ENCODE peak calls at places on chromosomes 12 and 14, in seven cellular contexts. One of them, this sample, is unnamed.
A peak's percentile ranks its signal among the peaks of the same experiment; 100 is the strongest.

GRCh38 chr12:96350982-96351381 is 49.3 kb downstream of the CDK17 start:
- DNase-seq in G401: no peak
- DNase-seq in mesothelial cell of epicardium: no peak
- DNase-seq in NCI-H1694: no peak
- DNase-seq in dermis microvascular lymphatic vessel endothelial cell: no peak
- DNase-seq in HT-29: no peak
- DNase-seq in RPMI8226: no peak
- DNase-seq in this sample: no peak

GRCh38 chr12:1282670-1283361 is 291.8 kb downstream of the ERC1 start:
- DNase-seq in HT-29: no peak
- DNase-seq in mesothelial cell of epicardium: no peak
- DNase-seq in G401: peak; percentile 86
- DNase-seq in dermis microvascular lymphatic vessel endothelial cell: no peak
- DNase-seq in NCI-H1694: peak; percentile 56
- DNase-seq in RPMI8226: no peak
- DNase-seq in this sample: no peak

GRCh38 chr12:21471294-21471693 is 30.1 kb downstream of the RECQL start:
- DNase-seq in G401: no peak
- DNase-seq in dermis microvascular lymphatic vessel endothelial cell: no peak
- DNase-seq in HT-29: no peak
- DNase-seq in NCI-H1694: no peak
- DNase-seq in mesothelial cell of epicardium: no peak
- DNase-seq in RPMI8226: no peak
- DNase-seq in this sample: no peak

GRCh38 chr12:43957732-43958131 is 121.9 kb downstream of the TMEM117 start:
- DNase-seq in mesothelial cell of epicardium: no peak
- DNase-seq in dermis microvascular lymphatic vessel endothelial cell: peak; percentile 27
- DNase-seq in G401: peak; percentile 67
- DNase-seq in HT-29: peak; percentile 82
- DNase-seq in NCI-H1694: peak; percentile 45
- DNase-seq in RPMI8226: peak; percentile 43
- DNase-seq in this sample: peak; percentile 25

GRCh38 chr12:27081668-27082091 is 698 bp downstream of the C12orf71 start:
- DNase-seq in HT-29: peak; percentile 36
- DNase-seq in NCI-H1694: no peak
- DNase-seq in G401: no peak
- DNase-seq in dermis microvascular lymphatic vessel endothelial cell: no peak
- DNase-seq in RPMI8226: no peak
- DNase-seq in mesothelial cell of epicardium: no peak
- DNase-seq in this sample: no peak

GRCh38 chr12:108355069-108355468 is 16.0 kb upstream of the CMKLR1 start:
- DNase-seq in dermis microvascular lymphatic vessel endothelial cell: no peak
- DNase-seq in G401: no peak
- DNase-seq in NCI-H1694: no peak
- DNase-seq in HT-29: no peak
- DNase-seq in mesothelial cell of epicardium: no peak
- DNase-seq in RPMI8226: no peak
- DNase-seq in this sample: no peak

GRCh38 chr14:58821421-58821820 is 183.7 kb downstream of the DACT1 start:
- DNase-seq in HT-29: no peak
- DNase-seq in G401: no peak
- DNase-seq in RPMI8226: no peak
- DNase-seq in mesothelial cell of epicardium: no peak
- DNase-seq in dermis microvascular lymphatic vessel endothelial cell: no peak
- DNase-seq in NCI-H1694: no peak
- DNase-seq in this sample: no peak

GRCh38 chr12:40946612-40947194 is 241.4 kb upstream of the PDZRN4 start:
- DNase-seq in mesothelial cell of epicardium: no peak
- DNase-seq in HT-29: peak; percentile 24
- DNase-seq in G401: peak; percentile 71
- DNase-seq in dermis microvascular lymphatic vessel endothelial cell: peak; percentile 11
- DNase-seq in RPMI8226: no peak
- DNase-seq in NCI-H1694: peak; percentile 28
- DNase-seq in this sample: no peak

GRCh38 chr12:3803865-3804472 is 51.1 kb upstream of the CRACR2A start:
- DNase-seq in G401: peak; percentile 78
- DNase-seq in RPMI8226: peak; percentile 78
- DNase-seq in dermis microvascular lymphatic vessel endothelial cell: peak; percentile 65
- DNase-seq in NCI-H1694: peak; percentile 80
- DNase-seq in HT-29: peak; percentile 81
- DNase-seq in mesothelial cell of epicardium: peak; percentile 38
- DNase-seq in this sample: peak; percentile 71

GRCh38 chr12:563250-563781 is 99.9 kb downstream of the NINJ2 start:
- DNase-seq in HT-29: no peak
- DNase-seq in NCI-H1694: no peak
- DNase-seq in G401: no peak
- DNase-seq in dermis microvascular lymphatic vessel endothelial cell: no peak
- DNase-seq in RPMI8226: no peak
- DNase-seq in mesothelial cell of epicardium: no peak
- DNase-seq in this sample: no peak

GRCh38 chr14:64680013-64680674 is 24.1 kb upstream of the PLEKHG3 start:
- DNase-seq in mesothelial cell of epicardium: no peak
- DNase-seq in HT-29: no peak
- DNase-seq in G401: no peak
- DNase-seq in NCI-H1694: peak; percentile 79
- DNase-seq in RPMI8226: no peak
- DNase-seq in dermis microvascular lymphatic vessel endothelial cell: no peak
- DNase-seq in this sample: no peak

GRCh38 chr14:71228711-71229110 is 321.5 kb downstream of the PCNX1 start:
- DNase-seq in mesothelial cell of epicardium: no peak
- DNase-seq in dermis microvascular lymphatic vessel endothelial cell: no peak
- DNase-seq in HT-29: peak; percentile 67
- DNase-seq in NCI-H1694: no peak
- DNase-seq in RPMI8226: peak; percentile 23
- DNase-seq in G401: no peak
- DNase-seq in this sample: peak; percentile 57

This sample was measured in Calu3.